ENCODE peak calls at places on chromosomes 16 and 17, in six cellular contexts. I, D, P, K, H and G are unnamed samples.

GRCh38 chr17:82013341-82013740 is 9.3 kb downstream of the CENPX start:
- DNase-seq in I (no peak), P (no peak), D (no peak), H (no peak), K (no peak), G (peak)

GRCh38 chr17:19382581-19383444 is 4.2 kb downstream of the MFAP4 start:
- DNase-seq in D (no peak), I (peak), H (no peak), K (no peak), P (no peak), G (no peak)

GRCh38 chr17:21033350-21033749 is 9.5 kb downstream of the USP22 start:
- DNase-seq in K (no peak), H (no peak), D (no peak), P (no peak), I (no peak), G (no peak)

GRCh38 chr16:58651965-58652348 is 22.3 kb upstream of the CNOT1 start:
- DNase-seq in H (no peak), P (no peak), K (peak), D (no peak), I (no peak), G (peak)

GRCh38 chr17:83189673-83190385 is 110.4 kb downstream of the METRNL start:
- DNase-seq in P (peak), K (peak), I (peak), H (no peak), D (no peak), G (peak)

GRCh38 chr16:85390511-85391174 is 222.5 kb upstream of the GSE1 start:
- DNase-seq in I (peak), K (peak), H (no peak), D (no peak), P (peak), G (peak)

GRCh38 chr16:71383054-71383773 is 24.7 kb downstream of the CALB2 start:
- DNase-seq in I (no peak), D (no peak), H (no peak), P (no peak), K (no peak), G (no peak)

GRCh38 chr17:79027925-79028491 is 4.0 kb downstream of the C1QTNF1 start:
- DNase-seq in K (no peak), P (no peak), D (no peak), I (peak), H (no peak), G (peak)

GRCh38 chr16:27972500-27972899 is 91.0 kb downstream of the GSG1L start:
- DNase-seq in H (peak), I (peak), D (peak), K (peak), P (no peak), G (peak)

GRCh38 chr17:81509048-81509686 is 3.4 kb downstream of the ACTG1 start:
- DNase-seq in P (no peak), K (no peak), D (no peak), I (peak), H (no peak), G (peak)

GRCh38 chr17:48522990-48523389 is 7.8 kb downstream of the HOXB1 start:
- DNase-seq in H (no peak), K (no peak), P (no peak), I (no peak), D (no peak), G (no peak)

GRCh38 chr16:87653234-87653633 is 50.9 kb downstream of the JPH3 start:
- DNase-seq in H (no peak), P (no peak), D (no peak), K (no peak), I (no peak), G (peak)